ENCODE peak calls at places on chromosomes 4 and X, in nine cellular contexts. U is HTR-8/SVneo, Q is AG04450, H is heart left ventricle, F is amygdala, R is T-helper 1 cell, L is HS-5, T is HCEC 1CT, Y is suprapubic skin. E is an unnamed sample.

GRCh38 chr4:117783716-117784115 is 250.6 kb upstream of the NDST3 start:
- DNase-seq in Q (peak), L (peak), T (peak), H (no peak), F (no peak), U (no peak), R (no peak), Y (no peak), E (no peak)

GRCh38 chr4:118730683-118731082 is 45.5 kb downstream of the METTL14 start:
- DNase-seq in H (no peak), L (no peak), U (no peak), Q (no peak), F (no peak), T (no peak), Y (no peak), R (no peak), E (no peak)

GRCh38 chrX:45667666-45668065 is 467.0 kb upstream of the DIPK2B start:
- DNase-seq in R (no peak), Q (no peak), Y (no peak), T (peak), F (no peak), H (no peak), U (no peak), L (no peak), E (no peak)

GRCh38 chr4:3299538-3300197 is 6.8 kb downstream of the RGS12 start:
- DNase-seq in H (no peak), L (no peak), U (no peak), F (no peak), R (no peak), Y (peak), Q (no peak), T (no peak), E (no peak)

GRCh38 chrX:38649674-38650647 is 88.6 kb downstream of the TSPAN7 start:
- DNase-seq in L (no peak), Y (no peak), F (no peak), R (no peak), U (no peak), Q (no peak), T (no peak), H (no peak), E (no peak)

GRCh38 chr4:55398461-55398860 is 2.7 kb downstream of the TMEM165 start:
- DNase-seq in Q (no peak), L (no peak), Y (no peak), F (no peak), R (no peak), H (no peak), T (peak), U (no peak), E (no peak)

GRCh38 chr4:48343531-48343930 is 2.2 kb downstream of the SLAIN2 start:
- DNase-seq in H (no peak), Q (no peak), U (no peak), T (no peak), L (no peak), Y (no peak), F (no peak), R (no peak), E (no peak)

GRCh38 chrX:264634-265455 is 16.3 kb upstream of the PLCXD1 start:
- DNase-seq in T (peak), H (no peak), U (no peak), F (no peak), Q (no peak), R (no peak), L (no peak), Y (no peak), E (no peak)

GRCh38 chr4:11631416-11631815 is 202.7 kb upstream of the HS3ST1 start:
- DNase-seq in R (no peak), H (no peak), F (no peak), T (peak), U (no peak), L (no peak), Q (no peak), Y (no peak), E (no peak)

GRCh38 chrX:57282568-57282967 is 3.9 kb upstream of the FAAH2 start:
- DNase-seq in R (peak), H (no peak), U (no peak), L (no peak), Y (no peak), T (no peak), Q (no peak), F (no peak), E (peak)

GRCh38 chrX:43655151-43655676 is 885 bp upstream of the MAOA start:
- DNase-seq in Q (no peak), L (no peak), Y (peak), U (no peak), F (peak), R (peak), H (peak), T (peak), E (peak)

GRCh38 chrX:7934026-7934425 is 6.8 kb upstream of the PNPLA4 start:
- DNase-seq in H (no peak), T (no peak), F (no peak), R (no peak), L (no peak), Q (no peak), U (no peak), Y (no peak), E (no peak)

GRCh38 chr4:73917081-73917501 is 47.9 kb downstream of the CXCL1 start:
- DNase-seq in F (no peak), Y (no peak), H (no peak), T (peak), L (peak), U (peak), R (no peak), Q (peak), E (no peak)

GRCh38 chrX:84186603-84187358 is 1.2 kb downstream of the RPS6KA6 start:
- DNase-seq in F (no peak), U (no peak), Y (no peak), L (no peak), R (no peak), Q (no peak), H (no peak), T (peak), E (peak)

GRCh38 chr4:110059556-110060191 is 138.7 kb downstream of the ELOVL6 start:
- DNase-seq in L (peak), H (no peak), F (no peak), Y (no peak), Q (no peak), U (no peak), T (peak), R (peak), E (no peak)

GRCh38 chrX:97210501-97210900 is 326.8 kb downstream of the RPA4 start:
- DNase-seq in R (peak), F (no peak), Y (no peak), H (no peak), L (no peak), Q (no peak), T (no peak), U (no peak), E (no peak)

GRCh38 chrX:69236641-69237040 is 71.4 kb upstream of the PJA1 start:
- DNase-seq in L (no peak), H (no peak), Y (no peak), F (no peak), Q (no peak), R (no peak), T (no peak), U (no peak), E (no peak)

GRCh38 chr4:92618968-92619367 is 315.2 kb downstream of the GRID2 start:
- DNase-seq in F (no peak), R (no peak), U (no peak), T (no peak), H (no peak), L (no peak), Y (no peak), Q (no peak), E (no peak)

GRCh38 chrX:24391843-24392242 is 31.4 kb downstream of the SUPT20HL1 start:
- DNase-seq in H (no peak), T (no peak), Q (no peak), R (no peak), U (no peak), Y (no peak), F (no peak), L (no peak), E (no peak)

E was measured in SK-N-DZ.